ENCODE peak calls at places on chromosomes 6 and 20, in seven cellular contexts. Z is GM12878, A is SK-N-SH, E is H1, S is HCT116, D is HepG2, Y is K562. K is an unnamed sample.

GRCh38 chr6:10962673-10963072 is 75.8 kb downstream of the SYCP2L start:
- DNase-seq in Z (no peak), A (peak; percentile 23), E (no peak), S (no peak), D (no peak), Y (no peak), K (no peak)

GRCh38 chr6:127518710-127519468 is at the start of gene MTCL3:
- DNase-seq in Z (no peak), A (peak; percentile 76), E (peak; percentile 83), S (no peak), D (no peak), Y (no peak), K (no peak)

GRCh38 chr20:58473818-58474425 is 41.3 kb downstream of the APCDD1L start:
- DNase-seq in Z (no peak), A (peak; percentile 58), E (peak; percentile 26), S (no peak), D (no peak), Y (no peak), K (no peak)

GRCh38 chr6:44256291-44257006 is 879 bp downstream of the SLC35B2 start:
- DNase-seq in Z (no peak), A (no peak), E (peak; percentile 60), S (no peak), D (no peak), Y (no peak), K (peak; percentile 42)

GRCh38 chr20:3081641-3082040 is 2.9 kb downstream of the AVP start:
- DNase-seq in Z (no peak), A (no peak), E (no peak), S (no peak), D (no peak), Y (no peak), K (no peak)

GRCh38 chr6:51839975-51840374 is 247.4 kb downstream of the PKHD1 start:
- DNase-seq in Z (no peak), A (no peak), E (no peak), S (no peak), D (no peak), Y (no peak), K (no peak)

GRCh38 chr6:113719545-113719944 is 137.6 kb upstream of the MARCKS start:
- DNase-seq in Z (no peak), A (no peak), E (no peak), S (no peak), D (no peak), Y (no peak), K (no peak)

GRCh38 chr6:26457407-26457795 is 354 bp upstream of the BTN2A1 start:
- DNase-seq in Z (no peak), A (peak; percentile 51), E (peak; percentile 59), S (no peak), D (no peak), Y (peak; percentile 45), K (no peak)

GRCh38 chr6:116925088-116925794 is 48.2 kb downstream of the RFX6 start:
- DNase-seq in Z (no peak), A (no peak), E (no peak), S (no peak), D (no peak), Y (peak; percentile 7), K (no peak)

GRCh38 chr20:24783631-24784492 is 165.2 kb upstream of the CST7 start:
- DNase-seq in Z (peak; percentile 20), A (no peak), E (peak; percentile 57), S (no peak), D (peak; percentile 36), Y (no peak), K (peak; percentile 58)

GRCh38 chr6:168574075-168574698 is 133.2 kb downstream of the SMOC2 start:
- DNase-seq in Z (no peak), A (no peak), E (no peak), S (no peak), D (no peak), Y (no peak), K (no peak)

GRCh38 chr6:105510746-105511145 is 107.9 kb upstream of the PREP start:
- DNase-seq in Z (no peak), A (no peak), E (no peak), S (no peak), D (no peak), Y (no peak), K (no peak)

GRCh38 chr20:48618631-48619030 is 209.2 kb downstream of the PREX1 start:
- DNase-seq in Z (no peak), A (no peak), E (no peak), S (no peak), D (no peak), Y (no peak), K (no peak)

GRCh38 chr20:48620112-48620485 is 207.7 kb downstream of the PREX1 start:
- DNase-seq in Z (no peak), A (no peak), E (no peak), S (no peak), D (no peak), Y (no peak), K (no peak)

GRCh38 chr20:48618052-48618451 is 209.7 kb downstream of the PREX1 start:
- DNase-seq in Z (no peak), A (no peak), E (no peak), S (no peak), D (no peak), Y (no peak), K (no peak)

GRCh38 chr20:48620486-48621255 is 207.1 kb downstream of the PREX1 start:
- DNase-seq in Z (peak; percentile 36), A (peak; percentile 90), E (peak; percentile 98), S (peak; percentile 72), D (peak; percentile 86), Y (peak; percentile 92), K (peak; percentile 94)

GRCh38 chr20:48619126-48620101 is 208.4 kb downstream of the PREX1 start:
- DNase-seq in Z (no peak), A (peak; percentile 88), E (no peak), S (no peak), D (no peak), Y (no peak), K (no peak)
- TF ChIP-seq JUND in Z (no peak), A (no peak), E (no peak), S (no peak), D (no peak), Y (no peak), K (no peak)

GRCh38 chr20:57258055-57258454 is 8.4 kb downstream of the BMP7 start:
- DNase-seq in Z (no peak), A (no peak), E (no peak), S (no peak), D (no peak), Y (no peak), K (no peak)

GRCh38 chr20:57260959-57261357 is 5.5 kb downstream of the BMP7 start:
- DNase-seq in Z (no peak), A (no peak), E (no peak), S (no peak), D (no peak), Y (no peak), K (no peak)

GRCh38 chr20:57260065-57260958 is 6.1 kb downstream of the BMP7 start:
- DNase-seq in Z (no peak), A (no peak), E (no peak), S (no peak), D (no peak), Y (no peak), K (no peak)

GRCh38 chr20:57261488-57262243 is 4.8 kb downstream of the BMP7 start:
- DNase-seq in Z (no peak), A (no peak), E (no peak), S (no peak), D (no peak), Y (no peak), K (no peak)

GRCh38 chr20:57259179-57260021 is 7.0 kb downstream of the BMP7 start:
- DNase-seq in Z (no peak), A (no peak), E (no peak), S (no peak), D (no peak), Y (no peak), K (no peak)
- TF ChIP-seq JUND in Z (no peak), A (no peak), E (no peak), S (no peak), D (no peak), Y (no peak), K (no peak)

GRCh38 chr6:169897601-169898358 is 146.4 kb downstream of the ERMARD start:
- DNase-seq in Z (no peak), A (no peak), E (no peak), S (no peak), D (no peak), Y (no peak), K (no peak)
- TF ChIP-seq JUND in Z (no peak), A (no peak), E (no peak), S (no peak), D (no peak), Y (no peak), K (no peak)

GRCh38 chr6:27865952-27866369 is 46.2 kb downstream of the OR2B2 start:
- DNase-seq in Z (no peak), A (no peak), E (peak; percentile 71), S (no peak), D (no peak), Y (no peak), K (no peak)

GRCh38 chr6:27867051-27867940 is 44.9 kb downstream of the OR2B2 start:
- DNase-seq in Z (peak; percentile 73), A (peak; percentile 80), E (peak; percentile 94), S (no peak), D (peak; percentile 58), Y (peak; percentile 58), K (peak; percentile 72)

GRCh38 chr6:27864906-27865883 is 47.0 kb downstream of the OR2B2 start:
- DNase-seq in Z (peak; percentile 99), A (peak; percentile 85), E (peak; percentile 86), S (no peak), D (peak; percentile 73), Y (peak; percentile 38), K (peak; percentile 95)

GRCh38 chr6:27867941-27868705 is 44.1 kb downstream of the OR2B2 start:
- DNase-seq in Z (no peak), A (no peak), E (peak; percentile 38), S (no peak), D (no peak), Y (no peak), K (peak; percentile 40)

GRCh38 chr6:27866370-27867050 is 45.7 kb downstream of the OR2B2 start:
- DNase-seq in Z (peak; percentile 74), A (peak; percentile 62), E (peak; percentile 65), S (no peak), D (peak; percentile 32), Y (no peak), K (peak; percentile 62)
- TF ChIP-seq JUND in Z (no peak), A (no peak), E (no peak), S (no peak), D (no peak), Y (no peak), K (no peak)

DNA sequence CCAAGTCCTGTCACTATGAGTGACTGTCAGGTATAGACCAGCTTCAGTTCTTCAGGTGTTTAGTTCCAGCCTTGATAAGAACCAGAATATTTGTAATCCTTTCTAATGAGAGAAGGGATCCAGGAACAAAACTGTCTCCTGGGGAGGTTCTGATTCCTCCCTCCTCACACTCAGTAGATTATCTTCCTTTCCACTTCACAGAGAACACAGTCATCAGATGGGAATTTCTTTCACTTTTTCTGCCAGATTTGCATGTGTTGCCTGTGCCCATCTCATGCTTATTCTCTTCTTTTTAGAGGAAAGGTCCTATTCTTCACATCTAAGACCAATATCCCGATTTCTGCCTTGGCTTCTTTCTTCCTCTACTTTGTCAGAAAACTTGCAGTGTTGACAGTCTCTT is 50.8 kb downstream of the CD109 start:
- DNase-seq in Z (no peak), A (no peak), E (no peak), S (no peak), D (no peak), Y (no peak), K (no peak)
- TF ChIP-seq JUND in Z (no peak), A (no peak), E (no peak), S (no peak), D (no peak), Y (no peak), K (no peak)

K was measured in T47D.